ENCODE peak calls at places on chromosomes 7 and 10, in ten cellular contexts. D is thoracic aorta, H is ovary, Y is uterus, B is kidney, C is RWPE1, T is epithelial cell of esophagus, E is PC-9, O is NB4, Z is fibroblast of the aortic adventitia. M is an unnamed sample.

GRCh38 chr7:16318989-16319915 is 102.1 kb downstream of the CRPPA start:
- DNase-seq in D (no peak), H (no peak), Y (no peak), B (no peak), C (peak; percentile 74), T (peak; percentile 59), E (peak; percentile 98), O (no peak), Z (peak; percentile 48), M (no peak)

GRCh38 chr7:137403282-137403681 is 59.7 kb upstream of the PTN start:
- DNase-seq in D (no peak), H (no peak), Y (no peak), B (no peak), C (no peak), T (no peak), E (no peak), O (no peak), Z (no peak), M (no peak)

GRCh38 chr10:121684276-121684675 is 86.0 kb upstream of the FGFR2 start:
- DNase-seq in D (no peak), H (no peak), Y (no peak), B (no peak), C (no peak), T (no peak), E (no peak), O (peak; percentile 55), Z (no peak), M (no peak)

GRCh38 chr10:29174389-29174788 is 114.5 kb upstream of the LYZL1 start:
- DNase-seq in D (no peak), H (no peak), Y (no peak), B (no peak), C (no peak), T (no peak), E (no peak), O (peak; percentile 1), Z (no peak), M (no peak)

GRCh38 chr7:150923191-150923590 is 54.9 kb downstream of the KCNH2 start:
- DNase-seq in D (no peak), H (no peak), Y (no peak), B (no peak), C (peak; percentile 26), T (no peak), E (no peak), O (no peak), Z (no peak), M (no peak)

GRCh38 chr10:25701651-25702050 is 232.4 kb upstream of the MYO3A start:
- DNase-seq in D (no peak), H (no peak), Y (no peak), B (no peak), C (no peak), T (no peak), E (no peak), O (no peak), Z (no peak), M (no peak)

GRCh38 chr10:3365630-3366029 is 193.0 kb upstream of the PITRM1 start:
- DNase-seq in D (no peak), H (no peak), Y (no peak), B (no peak), C (peak; percentile 26), T (peak; percentile 76), E (peak; percentile 79), O (no peak), Z (peak; percentile 2), M (no peak)

GRCh38 chr7:2529161-2530075 is 9.8 kb downstream of the LFNG start:
- DNase-seq in D (no peak), H (no peak), Y (peak; percentile 24), B (peak; percentile 88), C (peak; percentile 48), T (peak; percentile 35), E (peak; percentile 71), O (peak; percentile 96), Z (peak; percentile 45), M (peak; percentile 42)

DNA sequence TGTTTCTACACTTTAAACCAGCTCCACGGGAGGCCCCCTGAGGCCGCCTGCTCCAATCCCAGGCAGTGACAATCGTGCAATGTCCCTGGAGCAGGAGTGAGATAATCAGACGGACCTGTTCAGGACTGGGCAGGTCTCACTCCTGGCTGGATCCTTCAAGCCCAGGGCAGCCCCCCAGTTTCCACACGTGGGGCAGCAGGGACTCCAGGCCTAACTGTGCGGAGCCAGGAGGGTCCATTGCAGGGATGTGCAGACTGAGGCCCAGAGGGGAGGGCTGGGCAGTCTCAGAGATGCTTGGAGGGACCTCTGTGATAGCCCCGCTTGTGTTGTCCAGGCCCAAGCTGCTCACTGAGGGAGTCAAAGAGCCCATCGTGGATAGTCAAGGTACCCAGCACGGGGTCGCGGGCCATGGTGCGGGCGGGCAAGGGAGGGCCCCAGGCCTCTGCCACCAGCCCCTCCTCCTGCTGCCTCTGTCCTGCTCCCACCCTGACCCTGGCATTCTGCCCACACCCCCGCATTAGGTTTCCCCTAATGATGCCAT is 110.5 kb upstream of the KCTD7 start:
- DNase-seq in D (no peak), H (no peak), Y (no peak), B (no peak), C (no peak), T (no peak), E (no peak), O (no peak), Z (no peak), M (no peak)
- TF ChIP-seq CTCF in D (no peak), H (no peak), Y (no peak), B (no peak), C (no peak), T (no peak), E (no peak), O (no peak), Z (no peak), M (no peak)

DNA sequence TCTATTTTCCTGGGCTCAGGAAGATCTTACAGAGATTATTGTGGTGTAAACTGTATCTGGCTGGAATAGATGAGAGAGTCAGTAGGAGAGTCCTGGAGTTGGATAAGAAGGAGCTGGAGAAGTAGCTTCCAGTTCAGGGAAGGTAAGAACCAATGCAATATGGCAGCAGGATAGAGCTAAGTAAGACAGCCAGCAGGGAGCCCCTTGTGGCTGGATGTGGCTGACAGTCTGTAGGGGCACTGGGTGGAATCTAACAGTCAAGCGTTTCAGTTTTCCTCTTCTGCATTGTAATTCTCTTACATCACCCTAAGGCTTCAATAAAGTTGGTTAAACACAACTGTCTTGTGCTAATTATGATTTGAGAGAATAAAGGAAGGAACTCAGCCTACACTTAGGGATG is 105.8 kb upstream of the EEPD1 start:
- DNase-seq in D (no peak), H (no peak), Y (no peak), B (no peak), C (no peak), T (no peak), E (no peak), O (peak; percentile 54), Z (peak; percentile 14), M (no peak)
- TF ChIP-seq CTCF in D (no peak), H (no peak), Y (no peak), B (no peak), C (no peak), T (no peak), E (peak; percentile 28), O (peak; percentile 38), Z (peak; percentile 21), M (no peak)

GRCh38 chr7:20783131-20783715 is 3.5 kb downstream of the SP8 start:
- DNase-seq in D (no peak), H (no peak), Y (no peak), B (no peak), C (no peak), T (no peak), E (no peak), O (no peak), Z (no peak), M (no peak)

GRCh38 chr7:20783716-20784310 is 2.9 kb downstream of the SP8 start:
- DNase-seq in D (no peak), H (no peak), Y (no peak), B (no peak), C (no peak), T (peak; percentile 54), E (no peak), O (no peak), Z (no peak), M (no peak)

GRCh38 chr7:20785211-20786048 is 1.3 kb downstream of the SP8 start:
- DNase-seq in D (no peak), H (no peak), Y (no peak), B (no peak), C (no peak), T (peak; percentile 33), E (no peak), O (no peak), Z (no peak), M (no peak)

GRCh38 chr7:20786049-20786412 is 655 bp downstream of the SP8 start:
- DNase-seq in D (no peak), H (no peak), Y (no peak), B (no peak), C (no peak), T (peak; percentile 10), E (no peak), O (no peak), Z (no peak), M (no peak)

DNA sequence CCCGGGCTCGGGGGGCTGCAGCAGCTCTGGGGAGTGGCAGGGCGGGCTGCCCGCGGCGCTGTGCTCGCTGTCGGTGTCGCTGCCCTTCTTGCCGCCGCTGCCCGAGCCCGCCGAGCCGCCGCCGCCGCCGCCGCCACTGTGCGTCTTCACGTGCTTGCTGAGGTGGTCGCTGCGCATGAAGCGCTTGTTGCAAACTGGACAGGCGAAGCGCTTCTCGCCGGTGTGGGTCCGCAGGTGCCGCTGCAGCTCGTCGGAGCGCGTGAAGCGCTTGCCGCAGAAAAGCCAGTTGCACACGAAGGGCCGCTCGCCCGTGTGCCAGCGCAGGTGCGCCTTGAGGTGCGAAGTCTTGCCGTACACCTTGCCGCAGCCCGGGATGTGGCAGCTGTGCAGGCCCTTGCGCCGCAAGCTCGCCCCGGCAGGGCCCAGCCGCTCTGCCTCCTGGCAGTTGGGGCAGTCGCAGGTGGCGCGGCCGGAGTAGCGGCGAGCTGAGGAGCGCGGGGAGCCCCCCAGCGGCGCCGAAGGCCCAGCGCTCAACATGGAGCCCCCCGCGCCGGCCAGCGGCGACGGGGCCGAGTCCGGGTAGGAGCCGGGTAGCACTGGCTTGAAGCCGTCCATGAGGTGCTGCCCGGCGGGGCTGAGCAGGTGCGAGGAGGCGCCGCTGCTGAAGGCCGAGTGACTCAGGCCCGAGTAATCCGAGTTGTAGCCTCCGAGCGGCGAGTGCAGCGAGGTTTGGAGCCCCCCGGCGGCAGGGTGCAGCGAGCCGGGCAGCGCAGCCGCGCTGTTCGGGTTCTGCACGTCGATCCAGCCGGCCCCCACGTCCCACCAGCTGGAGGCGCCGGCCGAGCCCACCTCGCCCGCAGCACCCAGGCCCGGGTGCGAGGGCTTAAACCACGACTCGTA is 2.1 kb downstream of the SP8 start:
- DNase-seq in D (no peak), H (no peak), Y (no peak), B (peak; percentile 73), C (peak; percentile 77), T (peak; percentile 70), E (no peak), O (no peak), Z (no peak), M (no peak)
- TF ChIP-seq CTCF in D (no peak), H (no peak), Y (no peak), B (no peak), C (peak; percentile 30), T (no peak), E (no peak), O (no peak), Z (no peak), M (no peak)

DNA sequence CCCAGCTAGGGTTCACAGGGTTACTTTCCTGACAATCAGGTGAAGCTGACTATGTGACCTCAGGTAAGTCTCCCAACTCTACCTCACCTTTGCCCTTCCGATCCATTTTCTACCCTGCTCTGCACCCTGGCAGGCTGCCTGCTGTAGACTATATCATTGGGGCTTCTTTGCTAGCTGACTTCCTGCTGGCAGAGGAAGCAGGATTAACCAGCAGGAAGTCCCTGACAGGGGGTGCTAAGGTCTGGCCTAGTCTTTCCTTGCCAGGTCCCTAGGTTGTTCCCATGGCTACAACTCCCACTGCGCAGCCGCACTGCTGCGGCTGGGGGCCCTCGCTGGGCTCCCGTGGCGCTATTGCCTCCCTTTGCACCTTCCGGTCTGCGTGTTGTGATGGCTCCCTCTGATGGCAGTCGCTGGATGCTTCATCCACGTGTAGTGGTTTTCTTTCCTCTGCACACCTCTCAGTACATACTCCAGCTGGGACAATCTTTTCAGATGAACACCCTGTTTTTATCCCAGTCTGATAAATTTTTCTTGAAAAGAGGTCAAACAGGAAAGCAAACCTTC is 365.9 kb downstream of the REEP3 start:
- DNase-seq in D (no peak), H (no peak), Y (no peak), B (no peak), C (no peak), T (no peak), E (no peak), O (peak; percentile 9), Z (no peak), M (no peak)
- TF ChIP-seq CTCF in D (no peak), H (no peak), Y (no peak), B (no peak), C (no peak), T (no peak), E (no peak), O (peak; percentile 19), Z (no peak), M (no peak)

M was measured in tibial nerve.